ENCODE peak calls at places on chromosomes 3 and 15, in nine cellular contexts. One of them, this sample, is unnamed.

GRCh38 chr15:91116379-91117067 is 16.5 kb downstream of the SV2B start:
- DNase-seq in H4: no peak
- DNase-seq in activated T-cell treated with anti-CD3 and anti-CD28 coated beads for 24 hours: no peak
- DNase-seq in NCI-H1694: no peak
- DNase-seq in amniotic epithelial cell: peak
- DNase-seq in GM18507: peak
- DNase-seq in KBM-7: no peak
- DNase-seq in SK-MEL-5: peak
- DNase-seq in psoas muscle: no peak
- DNase-seq in this sample: no peak

GRCh38 chr3:114447950-114448479 is 154.2 kb downstream of the TIGIT start:
- DNase-seq in H4: no peak
- DNase-seq in activated T-cell treated with anti-CD3 and anti-CD28 coated beads for 24 hours: no peak
- DNase-seq in NCI-H1694: no peak
- DNase-seq in amniotic epithelial cell: no peak
- DNase-seq in GM18507: no peak
- DNase-seq in KBM-7: no peak
- DNase-seq in SK-MEL-5: no peak
- DNase-seq in psoas muscle: no peak
- DNase-seq in this sample: no peak

GRCh38 chr3:134059680-134060560 is 30.2 kb upstream of the SLCO2A1 start:
- DNase-seq in H4: no peak
- DNase-seq in activated T-cell treated with anti-CD3 and anti-CD28 coated beads for 24 hours: no peak
- DNase-seq in NCI-H1694: no peak
- DNase-seq in amniotic epithelial cell: no peak
- DNase-seq in GM18507: no peak
- DNase-seq in KBM-7: no peak
- DNase-seq in SK-MEL-5: no peak
- DNase-seq in psoas muscle: no peak
- DNase-seq in this sample: no peak

GRCh38 chr3:149174901-149175300 is 45.5 kb downstream of the HPS3 start:
- DNase-seq in H4: no peak
- DNase-seq in activated T-cell treated with anti-CD3 and anti-CD28 coated beads for 24 hours: no peak
- DNase-seq in NCI-H1694: no peak
- DNase-seq in amniotic epithelial cell: no peak
- DNase-seq in GM18507: no peak
- DNase-seq in KBM-7: no peak
- DNase-seq in SK-MEL-5: no peak
- DNase-seq in psoas muscle: no peak
- DNase-seq in this sample: no peak

GRCh38 chr3:52532517-52532837 is 1.2 kb downstream of the NT5DC2 start:
- DNase-seq in H4: no peak
- DNase-seq in activated T-cell treated with anti-CD3 and anti-CD28 coated beads for 24 hours: no peak
- DNase-seq in NCI-H1694: no peak
- DNase-seq in amniotic epithelial cell: peak
- DNase-seq in GM18507: no peak
- DNase-seq in KBM-7: peak
- DNase-seq in SK-MEL-5: no peak
- DNase-seq in psoas muscle: no peak
- DNase-seq in this sample: peak

GRCh38 chr3:66236281-66236680 is 15.5 kb downstream of the SLC25A26 start:
- DNase-seq in H4: no peak
- DNase-seq in activated T-cell treated with anti-CD3 and anti-CD28 coated beads for 24 hours: no peak
- DNase-seq in NCI-H1694: no peak
- DNase-seq in amniotic epithelial cell: peak
- DNase-seq in GM18507: no peak
- DNase-seq in KBM-7: peak
- DNase-seq in SK-MEL-5: peak
- DNase-seq in psoas muscle: no peak
- DNase-seq in this sample: no peak

GRCh38 chr15:38474155-38474757 is 20.3 kb downstream of the FAM98B start:
- DNase-seq in H4: peak
- DNase-seq in activated T-cell treated with anti-CD3 and anti-CD28 coated beads for 24 hours: peak
- DNase-seq in NCI-H1694: peak
- DNase-seq in amniotic epithelial cell: peak
- DNase-seq in GM18507: peak
- DNase-seq in KBM-7: peak
- DNase-seq in SK-MEL-5: peak
- DNase-seq in psoas muscle: no peak
- DNase-seq in this sample: no peak

GRCh38 chr3:127652246-127652995 is 20.3 kb upstream of the ABTB1 start:
- DNase-seq in H4: peak
- DNase-seq in activated T-cell treated with anti-CD3 and anti-CD28 coated beads for 24 hours: no peak
- DNase-seq in NCI-H1694: peak
- DNase-seq in amniotic epithelial cell: peak
- DNase-seq in GM18507: peak
- DNase-seq in KBM-7: peak
- DNase-seq in SK-MEL-5: peak
- DNase-seq in psoas muscle: peak
- DNase-seq in this sample: peak

GRCh38 chr3:197942956-197943556 is 6.9 kb upstream of the RPL35A start:
- DNase-seq in H4: peak
- DNase-seq in activated T-cell treated with anti-CD3 and anti-CD28 coated beads for 24 hours: peak
- DNase-seq in NCI-H1694: peak
- DNase-seq in amniotic epithelial cell: peak
- DNase-seq in GM18507: no peak
- DNase-seq in KBM-7: peak
- DNase-seq in SK-MEL-5: peak
- DNase-seq in psoas muscle: no peak
- DNase-seq in this sample: no peak

GRCh38 chr3:79392479-79392878 is 375.3 kb downstream of the ROBO1 start:
- DNase-seq in H4: no peak
- DNase-seq in activated T-cell treated with anti-CD3 and anti-CD28 coated beads for 24 hours: no peak
- DNase-seq in NCI-H1694: no peak
- DNase-seq in amniotic epithelial cell: no peak
- DNase-seq in GM18507: no peak
- DNase-seq in KBM-7: no peak
- DNase-seq in SK-MEL-5: no peak
- DNase-seq in psoas muscle: no peak
- DNase-seq in this sample: no peak

GRCh38 chr15:68646156-68646555 is 67.4 kb downstream of the CORO2B start:
- DNase-seq in H4: no peak
- DNase-seq in activated T-cell treated with anti-CD3 and anti-CD28 coated beads for 24 hours: no peak
- DNase-seq in NCI-H1694: no peak
- DNase-seq in amniotic epithelial cell: no peak
- DNase-seq in GM18507: no peak
- DNase-seq in KBM-7: no peak
- DNase-seq in SK-MEL-5: no peak
- DNase-seq in psoas muscle: no peak
- DNase-seq in this sample: no peak

GRCh38 chr3:143973352-143974021 is 1.9 kb downstream of the DIPK2A start:
- DNase-seq in H4: peak
- DNase-seq in activated T-cell treated with anti-CD3 and anti-CD28 coated beads for 24 hours: no peak
- DNase-seq in NCI-H1694: no peak
- DNase-seq in amniotic epithelial cell: peak
- DNase-seq in GM18507: no peak
- DNase-seq in KBM-7: no peak
- DNase-seq in SK-MEL-5: peak
- DNase-seq in psoas muscle: no peak
- DNase-seq in this sample: no peak

GRCh38 chr3:149216195-149216869 is 5.3 kb downstream of the CP start:
- DNase-seq in H4: peak
- DNase-seq in activated T-cell treated with anti-CD3 and anti-CD28 coated beads for 24 hours: no peak
- DNase-seq in NCI-H1694: no peak
- DNase-seq in amniotic epithelial cell: peak
- DNase-seq in GM18507: no peak
- DNase-seq in KBM-7: no peak
- DNase-seq in SK-MEL-5: peak
- DNase-seq in psoas muscle: no peak
- DNase-seq in this sample: no peak

GRCh38 chr3:151156618-151157216 is 46.3 kb downstream of the GPR171 start:
- DNase-seq in H4: peak
- DNase-seq in activated T-cell treated with anti-CD3 and anti-CD28 coated beads for 24 hours: no peak
- DNase-seq in NCI-H1694: peak
- DNase-seq in amniotic epithelial cell: peak
- DNase-seq in GM18507: peak
- DNase-seq in KBM-7: peak
- DNase-seq in SK-MEL-5: peak
- DNase-seq in psoas muscle: no peak
- DNase-seq in this sample: no peak

GRCh38 chr3:177337548-177338331 is 140.5 kb upstream of the TBL1XR1 start:
- DNase-seq in H4: no peak
- DNase-seq in activated T-cell treated with anti-CD3 and anti-CD28 coated beads for 24 hours: peak
- DNase-seq in NCI-H1694: no peak
- DNase-seq in amniotic epithelial cell: peak
- DNase-seq in GM18507: no peak
- DNase-seq in KBM-7: no peak
- DNase-seq in SK-MEL-5: no peak
- DNase-seq in psoas muscle: no peak
- DNase-seq in this sample: no peak

GRCh38 chr15:70234256-70234965 is 136.7 kb upstream of the TLE3 start:
- DNase-seq in H4: peak
- DNase-seq in activated T-cell treated with anti-CD3 and anti-CD28 coated beads for 24 hours: no peak
- DNase-seq in NCI-H1694: no peak
- DNase-seq in amniotic epithelial cell: peak
- DNase-seq in GM18507: no peak
- DNase-seq in KBM-7: no peak
- DNase-seq in SK-MEL-5: peak
- DNase-seq in psoas muscle: no peak
- DNase-seq in this sample: no peak

GRCh38 chr3:25493246-25493645 is 65.2 kb downstream of the RARB start:
- DNase-seq in H4: no peak
- DNase-seq in activated T-cell treated with anti-CD3 and anti-CD28 coated beads for 24 hours: no peak
- DNase-seq in NCI-H1694: no peak
- DNase-seq in amniotic epithelial cell: no peak
- DNase-seq in GM18507: no peak
- DNase-seq in KBM-7: no peak
- DNase-seq in SK-MEL-5: no peak
- DNase-seq in psoas muscle: no peak
- DNase-seq in this sample: no peak

GRCh38 chr3:178479860-178480259 is 56.4 kb upstream of the KCNMB2 start:
- DNase-seq in H4: no peak
- DNase-seq in activated T-cell treated with anti-CD3 and anti-CD28 coated beads for 24 hours: no peak
- DNase-seq in NCI-H1694: no peak
- DNase-seq in amniotic epithelial cell: no peak
- DNase-seq in GM18507: no peak
- DNase-seq in KBM-7: no peak
- DNase-seq in SK-MEL-5: no peak
- DNase-seq in psoas muscle: no peak
- DNase-seq in this sample: no peak

GRCh38 chr3:141539441-141540187 is 52.8 kb downstream of the RASA2 start:
- DNase-seq in H4: no peak
- DNase-seq in activated T-cell treated with anti-CD3 and anti-CD28 coated beads for 24 hours: no peak
- DNase-seq in NCI-H1694: no peak
- DNase-seq in amniotic epithelial cell: peak
- DNase-seq in GM18507: no peak
- DNase-seq in KBM-7: no peak
- DNase-seq in SK-MEL-5: no peak
- DNase-seq in psoas muscle: no peak
- DNase-seq in this sample: no peak

GRCh38 chr3:62940763-62941632 is 65.8 kb upstream of the CADPS start:
- DNase-seq in H4: peak
- DNase-seq in activated T-cell treated with anti-CD3 and anti-CD28 coated beads for 24 hours: no peak
- DNase-seq in NCI-H1694: no peak
- DNase-seq in amniotic epithelial cell: peak
- DNase-seq in GM18507: no peak
- DNase-seq in KBM-7: no peak
- DNase-seq in SK-MEL-5: peak
- DNase-seq in psoas muscle: no peak
- DNase-seq in this sample: no peak

GRCh38 chr3:25861566-25861965 is 71.7 kb downstream of the OXSM start:
- DNase-seq in H4: no peak
- DNase-seq in activated T-cell treated with anti-CD3 and anti-CD28 coated beads for 24 hours: no peak
- DNase-seq in NCI-H1694: no peak
- DNase-seq in amniotic epithelial cell: no peak
- DNase-seq in GM18507: no peak
- DNase-seq in KBM-7: no peak
- DNase-seq in SK-MEL-5: no peak
- DNase-seq in psoas muscle: no peak
- DNase-seq in this sample: no peak

GRCh38 chr3:157532529-157533297 is 29.5 kb upstream of the VEPH1 start:
- DNase-seq in H4: peak
- DNase-seq in activated T-cell treated with anti-CD3 and anti-CD28 coated beads for 24 hours: no peak
- DNase-seq in NCI-H1694: peak
- DNase-seq in amniotic epithelial cell: peak
- DNase-seq in GM18507: peak
- DNase-seq in KBM-7: peak
- DNase-seq in SK-MEL-5: peak
- DNase-seq in psoas muscle: no peak
- DNase-seq in this sample: no peak

GRCh38 chr15:52658955-52659354 is 20.2 kb downstream of the ATOSA start:
- DNase-seq in H4: no peak
- DNase-seq in activated T-cell treated with anti-CD3 and anti-CD28 coated beads for 24 hours: no peak
- DNase-seq in NCI-H1694: no peak
- DNase-seq in amniotic epithelial cell: no peak
- DNase-seq in GM18507: no peak
- DNase-seq in KBM-7: no peak
- DNase-seq in SK-MEL-5: no peak
- DNase-seq in psoas muscle: no peak
- DNase-seq in this sample: no peak

GRCh38 chr3:139689122-139689521 is 11.3 kb upstream of the NMNAT3 start:
- DNase-seq in H4: no peak
- DNase-seq in activated T-cell treated with anti-CD3 and anti-CD28 coated beads for 24 hours: no peak
- DNase-seq in NCI-H1694: no peak
- DNase-seq in amniotic epithelial cell: no peak
- DNase-seq in GM18507: no peak
- DNase-seq in KBM-7: no peak
- DNase-seq in SK-MEL-5: no peak
- DNase-seq in psoas muscle: no peak
- DNase-seq in this sample: no peak

GRCh38 chr15:80780416-80781221 is 1.4 kb downstream of the CEMIP start:
- DNase-seq in H4: no peak
- DNase-seq in activated T-cell treated with anti-CD3 and anti-CD28 coated beads for 24 hours: no peak
- DNase-seq in NCI-H1694: no peak
- DNase-seq in amniotic epithelial cell: peak
- DNase-seq in GM18507: no peak
- DNase-seq in KBM-7: peak
- DNase-seq in SK-MEL-5: no peak
- DNase-seq in psoas muscle: peak
- DNase-seq in this sample: peak

GRCh38 chr15:100764778-100765457 is 114.7 kb upstream of the ALDH1A3 start:
- DNase-seq in H4: peak
- DNase-seq in activated T-cell treated with anti-CD3 and anti-CD28 coated beads for 24 hours: no peak
- DNase-seq in NCI-H1694: no peak
- DNase-seq in amniotic epithelial cell: peak
- DNase-seq in GM18507: no peak
- DNase-seq in KBM-7: no peak
- DNase-seq in SK-MEL-5: no peak
- DNase-seq in psoas muscle: no peak
- DNase-seq in this sample: peak

GRCh38 chr3:31772781-31773180 is 208.3 kb downstream of the OSBPL10 start:
- DNase-seq in H4: no peak
- DNase-seq in activated T-cell treated with anti-CD3 and anti-CD28 coated beads for 24 hours: no peak
- DNase-seq in NCI-H1694: no peak
- DNase-seq in amniotic epithelial cell: no peak
- DNase-seq in GM18507: no peak
- DNase-seq in KBM-7: no peak
- DNase-seq in SK-MEL-5: no peak
- DNase-seq in psoas muscle: no peak
- DNase-seq in this sample: no peak

This sample was measured in ovary.